ENCODE peak calls at places on chromosomes 4 and X, in seven cellular contexts. O is cardiac muscle cell, J is GM06990, N is B cell, R is transverse colon, C is fibroblast of pulmonary artery, E is GM10248. Y is an unnamed sample.

GRCh38 chr4:60562353-60562752 is 637.8 kb upstream of the ADGRL3 start:
- DNase-seq in O (no peak), R (no peak), N (no peak), E (no peak), C (no peak), J (no peak), Y (no peak)

GRCh38 chr4:151407466-151408379 is 1.3 kb upstream of the FHIP1A start:
- DNase-seq in J (peak), O (no peak), C (no peak), E (peak), R (peak), N (no peak), Y (peak)

GRCh38 chr4:147019061-147019460 is 73.4 kb upstream of the TTC29 start:
- DNase-seq in O (peak), C (peak), N (peak), R (peak), E (peak), J (no peak), Y (peak)

GRCh38 chrX:49878128-49878833 is 1.0 kb upstream of the USP27X start:
- DNase-seq in R (peak), J (no peak), C (no peak), N (no peak), E (no peak), O (no peak), Y (no peak)

GRCh38 chr4:112973897-112974296 is 75.6 kb upstream of the ANK2 start:
- DNase-seq in R (no peak), N (no peak), O (no peak), C (no peak), J (no peak), E (no peak), Y (no peak)

GRCh38 chr4:190019023-190019858 is 7.8 kb downstream of the FRG2 start:
- DNase-seq in C (no peak), N (no peak), J (no peak), O (no peak), E (peak), R (no peak), Y (no peak)

GRCh38 chrX:22389544-22390243 is 117.0 kb downstream of the CBLL2 start:
- DNase-seq in J (no peak), R (no peak), O (peak), E (no peak), C (peak), N (no peak), Y (peak)

GRCh38 chrX:149527705-149528104 is 13.1 kb upstream of the EOLA1 start:
- DNase-seq in J (no peak), C (peak), N (no peak), R (no peak), O (peak), E (no peak), Y (no peak)

GRCh38 chr4:127631420-127631819 is 1.3 kb upstream of the INTU start:
- DNase-seq in N (no peak), J (no peak), C (no peak), O (no peak), R (no peak), E (no peak), Y (peak)

GRCh38 chr4:8590546-8590880 is 2.1 kb upstream of the CPZ start:
- DNase-seq in E (no peak), J (no peak), N (no peak), R (no peak), C (no peak), O (no peak), Y (no peak)

GRCh38 chr4:152273343-152273742 is 262.5 kb downstream of the FBXW7 start:
- DNase-seq in R (no peak), C (no peak), N (no peak), J (no peak), E (no peak), O (no peak), Y (peak)

GRCh38 chr4:138562544-138562961 is 320.4 kb upstream of the SLC7A11 start:
- DNase-seq in E (peak), O (peak), N (no peak), C (peak), R (no peak), J (no peak), Y (peak)

DNA sequence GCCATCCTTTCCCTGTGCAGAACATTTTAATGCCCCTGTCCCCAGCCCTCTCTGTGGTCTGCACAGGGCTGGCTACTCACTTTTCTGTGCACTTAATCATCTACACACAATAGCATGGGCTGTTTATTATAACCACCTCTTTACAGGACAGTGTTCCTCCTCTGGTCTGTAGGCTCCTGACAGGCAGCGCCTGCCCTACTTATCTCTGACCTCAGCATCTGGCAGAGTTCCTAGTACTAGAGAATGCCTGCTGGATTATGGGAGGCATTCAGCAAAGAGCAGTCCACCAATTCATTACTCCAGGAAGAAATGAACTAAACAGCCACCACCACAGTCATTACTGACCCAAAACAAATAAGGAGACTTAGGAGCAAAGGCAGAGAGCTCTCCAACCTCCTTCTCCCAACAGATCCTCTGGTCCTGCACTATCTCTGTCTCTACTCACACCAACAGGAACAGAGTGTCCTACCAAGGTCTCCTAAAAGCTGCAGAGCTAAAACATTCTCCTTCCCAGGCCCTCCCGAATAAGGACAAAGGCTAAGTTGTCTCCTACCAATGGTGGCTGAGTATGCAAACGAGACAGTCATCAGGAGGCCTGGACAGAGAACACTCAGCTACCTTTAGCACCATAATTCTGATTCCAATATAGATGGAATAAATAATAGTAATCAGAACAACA is 279.2 kb downstream of the QDPR start:
- DNase-seq in N (no peak), R (no peak), C (peak), E (no peak), J (no peak), O (peak), Y (no peak)
- TF ChIP-seq CTCF in N (no peak), R (no peak), C (no peak), E (no peak), J (no peak), O (no peak), Y (no peak)

GRCh38 chr4:94345984-94346383 is 3.3 kb upstream of the HPGDS start:
- DNase-seq in O (no peak), J (no peak), E (no peak), R (no peak), C (no peak), N (no peak), Y (no peak)
- TF ChIP-seq CTCF in O (no peak), J (no peak), E (no peak), R (no peak), C (no peak), N (no peak), Y (no peak)

DNA sequence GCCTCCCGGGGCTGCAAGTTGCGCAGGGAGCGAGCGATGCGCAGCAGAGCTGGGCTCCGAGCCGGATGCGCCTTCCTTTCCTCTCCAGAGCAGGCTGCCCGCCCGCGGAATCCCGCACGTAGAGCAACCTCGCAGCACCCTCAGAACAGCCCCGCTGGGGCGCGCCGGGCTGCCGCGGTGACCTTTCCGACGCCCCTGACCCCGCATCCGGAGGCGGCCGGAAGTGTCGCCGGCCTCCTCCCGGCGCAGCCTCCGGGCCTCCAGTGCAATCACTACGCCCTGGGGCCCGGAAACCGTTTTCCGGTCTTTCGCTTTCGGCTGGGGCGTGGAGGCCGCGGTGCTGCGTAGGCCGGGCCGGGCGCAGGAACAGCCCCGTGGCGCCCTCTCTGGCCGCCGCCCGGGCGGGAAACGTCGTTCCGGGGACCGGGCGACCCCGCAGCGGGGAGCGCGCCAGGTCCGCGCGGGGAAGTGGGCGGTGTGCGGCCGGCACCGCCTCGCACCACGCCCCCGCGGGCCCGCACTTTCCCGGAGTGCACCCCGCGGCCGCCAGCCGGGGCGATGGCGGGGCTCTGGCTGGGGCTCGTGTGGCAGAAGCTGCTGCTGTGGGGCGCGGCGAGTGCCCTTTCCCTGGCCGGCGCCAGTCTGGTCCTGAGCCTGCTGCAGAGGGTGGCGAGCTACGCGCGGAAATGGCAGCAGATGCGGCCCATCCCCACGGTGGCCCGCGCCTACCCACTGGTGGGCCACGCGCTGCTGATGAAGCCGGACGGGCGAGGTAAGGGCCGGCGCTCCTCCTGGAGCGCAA is at the start of gene CYP4V2:
- DNase-seq in J (peak), N (peak), E (peak), O (peak), C (peak), R (peak), Y (peak)
- TF ChIP-seq CTCF in J (peak), N (peak), E (peak), O (peak), C (no peak), R (no peak), Y (peak)

GRCh38 chr4:55447826-55448225 is 52.1 kb downstream of the TMEM165 start:
- DNase-seq in C (peak), O (peak), R (no peak), J (no peak), N (no peak), E (no peak), Y (no peak)

GRCh38 chr4:55446578-55446922 is 50.8 kb downstream of the TMEM165 start:
- DNase-seq in N (no peak), J (no peak), E (no peak), O (no peak), C (no peak), R (no peak), Y (no peak)

GRCh38 chr4:55447108-55447708 is 51.5 kb downstream of the TMEM165 start:
- DNase-seq in O (no peak), J (no peak), R (no peak), E (no peak), C (no peak), N (no peak), Y (no peak)

GRCh38 chr4:55444822-55445221 is 49.1 kb downstream of the TMEM165 start:
- DNase-seq in E (no peak), N (no peak), C (peak), R (no peak), J (no peak), O (peak), Y (no peak)

GRCh38 chr4:55445921-55446577 is 50.3 kb downstream of the TMEM165 start:
- DNase-seq in O (peak), N (no peak), E (no peak), J (no peak), C (peak), R (no peak), Y (peak)
- TF ChIP-seq CTCF in O (no peak), N (no peak), E (no peak), J (no peak), C (no peak), R (no peak), Y (no peak)

Y was measured in mammary epithelial cell.